ENCODE peak calls at places on chromosomes 2 and 18, in six cellular contexts. J is HCT116, U is breast epithelium, K is NB4, O is AG04450, Z is choroid plexus epithelial cell. N is an unnamed sample.

GRCh38 chr2:51013870-51014526 is 17.9 kb downstream of the NRXN1 start:
- DNase-seq in J (no peak), U (no peak), K (no peak), O (no peak), Z (no peak), N (no peak)

GRCh38 chr18:46555724-46556123 is 101.3 kb downstream of the LOXHD1 start:
- DNase-seq in J (peak), U (no peak), K (peak), O (no peak), Z (peak), N (no peak)

GRCh38 chr2:141035846-141036420 is 1094.9 kb downstream of the LRP1B start:
- DNase-seq in J (no peak), U (no peak), K (no peak), O (no peak), Z (peak), N (no peak)

GRCh38 chr2:120684691-120685402 is 50.8 kb upstream of the GLI2 start:
- DNase-seq in J (no peak), U (no peak), K (no peak), O (no peak), Z (no peak), N (peak)

GRCh38 chr2:63755980-63756379 is 85.7 kb upstream of the UGP2 start:
- DNase-seq in J (no peak), U (no peak), K (no peak), O (peak), Z (peak), N (no peak)

GRCh38 chr2:175441361-175441760 is 259.9 kb upstream of the ATP5MC3 start:
- DNase-seq in J (no peak), U (no peak), K (no peak), O (no peak), Z (no peak), N (no peak)

GRCh38 chr2:74267068-74267467 is 68.7 kb downstream of the MTHFD2 start:
- DNase-seq in J (peak), U (no peak), K (peak), O (no peak), Z (no peak), N (no peak)

GRCh38 chr2:191804711-191805230 is 42.1 kb downstream of the CAVIN2 start:
- DNase-seq in J (no peak), U (no peak), K (no peak), O (no peak), Z (no peak), N (no peak)

GRCh38 chr2:236877972-236878371 is 207.7 kb upstream of the COPS8 start:
- DNase-seq in J (no peak), U (no peak), K (no peak), O (no peak), Z (no peak), N (no peak)

GRCh38 chr18:3254725-3255124 is 7.1 kb downstream of the MYL12A start:
- DNase-seq in J (no peak), U (no peak), K (no peak), O (no peak), Z (no peak), N (no peak)

GRCh38 chr18:5890261-5890605 is 5.1 kb downstream of the TMEM200C start:
- DNase-seq in J (no peak), U (no peak), K (no peak), O (no peak), Z (no peak), N (no peak)

GRCh38 chr2:42834161-42834560 is 41.8 kb upstream of the HAAO start:
- DNase-seq in J (no peak), U (no peak), K (no peak), O (no peak), Z (no peak), N (no peak)

GRCh38 chr2:98685930-98686887 is 44.7 kb downstream of the MGAT4A start:
- DNase-seq in J (no peak), U (no peak), K (no peak), O (no peak), Z (no peak), N (no peak)

GRCh38 chr2:150924862-150925261 is 336.8 kb downstream of the RBM43 start:
- DNase-seq in J (no peak), U (no peak), K (no peak), O (no peak), Z (no peak), N (no peak)

GRCh38 chr2:121375621-121376159 is 90.7 kb upstream of the TFCP2L1 start:
- DNase-seq in J (no peak), U (no peak), K (no peak), O (no peak), Z (peak), N (no peak)

GRCh38 chr18:25310045-25310444 is 41.9 kb downstream of the ZNF521 start:
- DNase-seq in J (peak), U (no peak), K (peak), O (no peak), Z (peak), N (no peak)

GRCh38 chr2:31265234-31265633 is 31.3 kb downstream of the EHD3 start:
- DNase-seq in J (no peak), U (no peak), K (no peak), O (no peak), Z (no peak), N (no peak)

GRCh38 chr2:191637182-191638078 is 40.5 kb upstream of the NABP1 start:
- DNase-seq in J (peak), U (no peak), K (peak), O (no peak), Z (peak), N (no peak)

GRCh38 chr2:18346364-18346763 is 214.1 kb downstream of the RDH14 start:
- DNase-seq in J (no peak), U (no peak), K (no peak), O (no peak), Z (no peak), N (no peak)

GRCh38 chr18:79400091-79400590 is 4.4 kb downstream of the NFATC1 start:
- DNase-seq in J (no peak), U (peak), K (no peak), O (no peak), Z (no peak), N (no peak)

GRCh38 chr18:79402209-79402576 is 6.5 kb downstream of the NFATC1 start:
- DNase-seq in J (no peak), U (no peak), K (no peak), O (no peak), Z (no peak), N (no peak)

GRCh38 chr18:79400591-79401381 is 5.1 kb downstream of the NFATC1 start:
- DNase-seq in J (no peak), U (no peak), K (no peak), O (no peak), Z (no peak), N (no peak)

GRCh38 chr18:79402977-79403722 is 7.4 kb downstream of the NFATC1 start:
- DNase-seq in J (no peak), U (peak), K (no peak), O (no peak), Z (no peak), N (no peak)

GRCh38 chr18:79401494-79402208 is 5.9 kb downstream of the NFATC1 start:
- DNase-seq in J (no peak), U (no peak), K (no peak), O (no peak), Z (no peak), N (no peak)
- H3K4me3 ChIP-seq in J (no peak), U (no peak), K (no peak), O (no peak), Z (no peak), N (no peak)

GRCh38 chr2:176935543-176936102 is 277.0 kb upstream of the HNRNPA3 start:
- DNase-seq in J (no peak), U (no peak), K (no peak), O (no peak), Z (no peak), N (no peak)
- TF ChIP-seq CTCF in J (no peak), U (no peak), K (no peak), O (no peak), Z (no peak), N (no peak)

DNA sequence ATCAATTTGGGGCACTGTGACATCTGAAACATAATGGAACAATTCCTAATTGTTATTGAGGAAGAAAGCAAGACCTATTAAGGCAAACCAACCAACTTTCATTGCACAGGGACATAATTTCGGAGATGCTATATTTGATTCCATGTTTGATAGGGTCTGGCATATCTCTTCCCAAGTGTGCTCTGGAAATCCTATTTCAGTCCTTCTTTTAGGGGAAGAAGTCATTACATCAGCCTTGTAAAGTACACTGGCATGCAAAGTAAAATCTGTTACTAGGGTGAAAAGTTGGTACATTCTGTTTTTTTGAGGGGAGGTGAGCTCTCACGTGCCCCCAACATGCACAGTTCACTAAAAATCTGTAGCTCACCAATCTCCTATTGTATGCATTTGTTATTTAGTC is 172.4 kb downstream of the SLC8A1 start:
- DNase-seq in J (no peak), U (no peak), K (no peak), O (no peak), Z (no peak), N (no peak)
- H3K4me3 ChIP-seq in J (no peak), U (no peak), K (no peak), O (no peak), Z (no peak), N (no peak)

GRCh38 chr18:70931942-70932814 is 643.3 kb downstream of the SOCS6 start:
- DNase-seq in J (no peak), U (no peak), K (peak), O (no peak), Z (peak), N (peak)
- TF ChIP-seq CTCF in J (peak), U (no peak), K (peak), O (peak), Z (no peak), N (peak)

DNA sequence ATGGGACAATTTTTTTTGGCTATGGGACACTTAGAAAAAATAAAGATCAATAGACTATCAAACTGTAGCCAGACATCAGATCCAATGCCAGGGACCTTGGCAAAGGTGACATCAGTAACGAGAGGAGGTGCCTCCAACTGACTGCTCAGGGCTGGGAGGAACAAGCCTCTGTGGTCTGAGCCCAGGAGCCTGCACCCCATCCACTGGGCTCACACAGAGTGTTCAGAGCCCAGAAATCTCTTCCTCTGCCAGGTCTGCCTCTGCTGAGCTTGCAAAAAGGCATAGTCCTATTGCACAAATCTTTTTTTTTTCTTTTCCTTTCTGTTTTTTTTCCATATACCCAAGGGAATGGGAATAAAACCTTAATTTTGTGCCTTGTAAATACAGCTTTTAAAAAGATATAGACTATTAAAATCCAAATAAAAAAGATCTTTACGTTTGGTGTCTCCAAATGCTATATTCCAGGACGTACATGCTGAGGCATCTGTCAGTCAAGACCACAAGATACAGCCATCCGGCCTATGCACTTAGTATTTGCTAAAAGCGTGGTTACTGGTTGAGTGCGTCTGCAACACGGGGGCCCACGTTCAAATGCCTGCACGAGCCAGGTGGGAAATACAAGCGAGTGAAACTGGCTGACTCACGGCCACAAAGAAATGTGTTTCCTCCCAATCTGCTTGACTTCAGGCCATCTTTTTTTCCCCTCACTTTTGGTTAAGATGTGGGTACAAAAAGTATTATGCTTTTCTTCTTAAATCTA is 7.8 kb upstream of the ARHGAP25 start:
- DNase-seq in J (no peak), U (no peak), K (peak), O (no peak), Z (no peak), N (no peak)
- H3K4me3 ChIP-seq in J (no peak), U (no peak), K (peak), O (no peak), Z (no peak), N (no peak)

GRCh38 chr2:10814571-10815331 is 2.2 kb upstream of the PDIA6 start:
- DNase-seq in J (no peak), U (no peak), K (peak), O (no peak), Z (no peak), N (no peak)
- TF ChIP-seq CTCF in J (no peak), U (no peak), K (no peak), O (peak), Z (peak), N (no peak)

DNA sequence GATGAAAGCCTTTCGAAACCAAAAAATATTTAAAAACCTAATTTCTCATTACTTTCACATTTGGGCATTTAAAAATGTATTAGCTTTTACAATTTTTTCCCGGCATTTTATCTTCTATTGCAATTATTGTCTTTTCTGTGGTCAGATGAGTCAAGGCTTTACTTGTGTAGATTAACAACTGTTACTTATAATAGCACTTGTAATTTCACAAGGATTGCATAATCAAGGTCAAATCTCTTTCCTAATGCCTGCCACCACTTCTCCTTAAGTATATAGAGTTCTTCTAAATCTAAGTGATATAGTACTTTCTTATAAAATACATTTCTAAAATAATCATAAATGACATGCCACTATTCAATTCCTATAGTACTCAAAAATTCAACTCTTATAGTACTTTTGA is 67.2 kb downstream of the SLC8A1 start:
- DNase-seq in J (no peak), U (no peak), K (peak), O (peak), Z (peak), N (peak)
- H3K4me3 ChIP-seq in J (no peak), U (no peak), K (peak), O (no peak), Z (no peak), N (no peak)

DNA sequence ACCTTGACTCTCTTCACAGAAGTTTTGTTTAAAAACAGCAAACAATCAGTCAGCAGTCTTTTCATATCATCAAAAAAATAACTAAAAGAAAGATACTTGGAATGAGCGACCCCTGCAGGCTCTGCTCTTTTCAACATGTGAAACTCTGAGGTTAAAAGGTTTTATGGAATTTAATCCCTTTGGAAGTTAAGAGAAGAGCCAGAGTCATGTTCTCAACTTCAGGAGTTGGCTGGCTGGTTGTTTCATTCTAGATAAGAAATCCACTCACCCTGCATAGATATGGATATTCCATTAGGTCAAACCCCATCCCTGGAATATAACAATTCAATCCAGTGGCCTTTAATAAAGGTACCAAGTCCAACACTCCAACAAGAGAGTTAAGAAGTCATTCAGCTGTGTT is 115.6 kb upstream of the RMDN2 start:
- DNase-seq in J (peak), U (no peak), K (peak), O (no peak), Z (peak), N (no peak)
- TF ChIP-seq CTCF in J (peak), U (no peak), K (peak), O (peak), Z (peak), N (peak)